ENCODE peak calls at places on chromosomes 11 and 22, in seven cellular contexts. N, C, S, K, G, J and E are unnamed samples.

GRCh38 chr11:19632435-19632834 is 80.2 kb upstream of the NAV2 start:
- DNase-seq in G (no peak), C (no peak), K (no peak), N (peak; percentile 64), S (no peak), J (no peak), E (peak; percentile 23)

GRCh38 chr11:60428517-60428916 is 855 bp upstream of the MS4A5 start:
- DNase-seq in C (no peak), S (no peak), G (no peak), J (no peak), N (no peak), K (no peak), E (no peak)

GRCh38 chr11:57597971-57598830 is 716 bp downstream of the SERPING1 start:
- DNase-seq in N (peak; percentile 24), C (no peak), J (no peak), K (no peak), S (no peak), G (no peak), E (no peak)

GRCh38 chr11:82474876-82475275 is 258.8 kb downstream of the FAM181B start:
- DNase-seq in S (no peak), K (no peak), G (no peak), C (no peak), N (no peak), J (no peak), E (no peak)

GRCh38 chr11:86676533-86677154 is 4.2 kb upstream of the ME3 start:
- DNase-seq in C (no peak), S (peak; percentile 50), G (no peak), J (no peak), N (no peak), K (no peak), E (no peak)

GRCh38 chr11:34380696-34381095 is 22.9 kb upstream of the ABTB2 start:
- DNase-seq in G (no peak), J (no peak), C (no peak), K (no peak), N (peak; percentile 53), S (no peak), E (no peak)

GRCh38 chr11:128447233-128447632 is 140.1 kb downstream of the ETS1 start:
- DNase-seq in C (no peak), N (no peak), G (no peak), J (no peak), S (no peak), K (no peak), E (no peak)

GRCh38 chr11:114208371-114208770 is 87.8 kb upstream of the NNMT start:
- DNase-seq in J (peak; percentile 19), K (no peak), C (no peak), N (no peak), S (no peak), G (no peak), E (no peak)

GRCh38 chr11:124725719-124726105 is 14.0 kb upstream of the NRGN start:
- DNase-seq in J (no peak), K (no peak), S (no peak), C (peak; percentile 52), N (peak; percentile 77), G (no peak), E (no peak)

GRCh38 chr11:73204711-73205121 is 13.4 kb upstream of the P2RY2 start:
- DNase-seq in G (no peak), N (no peak), C (peak; percentile 75), S (no peak), J (no peak), K (no peak), E (no peak)

GRCh38 chr11:115924744-115925567 is 420.7 kb upstream of the CADM1 start:
- DNase-seq in G (no peak), J (no peak), K (no peak), C (no peak), S (no peak), N (peak; percentile 95), E (no peak)

GRCh38 chr22:50396751-50397370 is 53.7 kb downstream of the PPP6R2 start:
- DNase-seq in J (no peak), G (no peak), C (no peak), K (no peak), N (peak; percentile 20), S (no peak), E (no peak)

GRCh38 chr11:2273311-2273710 is 2.9 kb upstream of the ASCL2 start:
- DNase-seq in C (no peak), J (no peak), K (no peak), S (no peak), N (no peak), G (no peak), E (no peak)

GRCh38 chr11:2891901-2892214 is 6.3 kb upstream of the CDKN1C start:
- DNase-seq in S (no peak), N (peak; percentile 30), K (no peak), G (no peak), J (no peak), C (no peak), E (no peak)

GRCh38 chr11:70423523-70424505 is 25.5 kb downstream of the CTTN start:
- DNase-seq in N (peak; percentile 91), J (peak; percentile 25), G (peak; percentile 22), K (peak; percentile 31), S (no peak), C (peak; percentile 76), E (peak; percentile 37)

GRCh38 chr11:8988329-8989234 is 15.2 kb downstream of the NRIP3 start:
- DNase-seq in N (peak; percentile 65), S (no peak), C (no peak), K (peak; percentile 5), J (no peak), G (no peak), E (no peak)

GRCh38 chr11:132595711-132596111 is 936.6 kb downstream of the OPCML start:
- DNase-seq in J (no peak), N (peak; percentile 25), S (no peak), G (no peak), C (no peak), K (no peak), E (no peak)

GRCh38 chr11:86214710-86215109 is 29.8 kb upstream of the EED start:
- DNase-seq in C (no peak), J (no peak), G (peak; percentile 26), N (no peak), K (no peak), S (no peak), E (no peak)

GRCh38 chr22:26970809-26971394 is 313.5 kb downstream of the MIAT start:
- DNase-seq in S (no peak), N (no peak), G (no peak), K (no peak), C (no peak), J (no peak), E (no peak)

GRCh38 chr11:60088364-60088763 is at the start of gene MS4A2:
- DNase-seq in C (no peak), N (no peak), K (no peak), G (no peak), J (no peak), S (no peak), E (no peak)

GRCh38 chr11:115784796-115785521 is 280.7 kb upstream of the CADM1 start:
- DNase-seq in J (no peak), N (no peak), S (no peak), C (no peak), G (no peak), K (no peak), E (no peak)

GRCh38 chr11:1932681-1933080 is 13.2 kb downstream of the TNNT3 start:
- DNase-seq in S (no peak), G (no peak), K (no peak), C (no peak), N (no peak), J (no peak), E (no peak)

GRCh38 chr22:44127353-44127752 is 53.4 kb upstream of the PARVG start:
- DNase-seq in C (no peak), S (no peak), J (no peak), K (no peak), G (no peak), N (no peak), E (no peak)